ENCODE peak calls at places on chromosomes 5 and 9, in eight cellular contexts. O, A, M, F, W, N, G and E are unnamed samples.

GRCh38 chr5:125558466-125558865 is 812.0 kb upstream of the ZNF608 start:
- DNase-seq in O (peak; percentile 62), A (no peak), M (peak; percentile 59), F (no peak), W (no peak), N (no peak), G (no peak), E (no peak)

GRCh38 chr9:82903503-82903902 is 159.4 kb downstream of the RASEF start:
- DNase-seq in O (peak; percentile 33), A (no peak), M (peak; percentile 4), F (no peak), W (no peak), N (no peak), G (no peak), E (no peak)

GRCh38 chr5:150166193-150167162 is at the start of gene CDX1:
- DNase-seq in O (no peak), A (no peak), M (no peak), F (no peak), W (no peak), N (peak; percentile 78), G (no peak), E (peak; percentile 76)

GRCh38 chr5:172493906-172494305 is 39.6 kb upstream of the SH3PXD2B start:
- DNase-seq in O (no peak), A (no peak), M (no peak), F (no peak), W (no peak), N (no peak), G (no peak), E (peak; percentile 5)

GRCh38 chr5:140630296-140630695 is 2.7 kb downstream of the CD14 start:
- DNase-seq in O (no peak), A (no peak), M (no peak), F (no peak), W (no peak), N (no peak), G (no peak), E (no peak)

GRCh38 chr5:90902681-90903386 is 344.2 kb downstream of the ADGRV1 start:
- DNase-seq in O (no peak), A (no peak), M (no peak), F (no peak), W (no peak), N (no peak), G (no peak), E (no peak)

GRCh38 chr9:91131433-91131839 is 230.3 kb downstream of the AUH start:
- DNase-seq in O (peak; percentile 96), A (no peak), M (peak; percentile 98), F (peak; percentile 76), W (no peak), N (no peak), G (peak; percentile 38), E (peak; percentile 72)

GRCh38 chr5:96093890-96094381 is 132.3 kb upstream of the ELL2 start:
- DNase-seq in O (no peak), A (no peak), M (peak; percentile 16), F (no peak), W (no peak), N (no peak), G (no peak), E (no peak)

GRCh38 chr9:96618209-96619108 is 1.2 kb downstream of the CDC14B start:
- DNase-seq in O (peak; percentile 51), A (no peak), M (no peak), F (peak; percentile 59), W (no peak), N (peak; percentile 75), G (peak; percentile 52), E (peak; percentile 37)

GRCh38 chr5:124402144-124402581 is 344.3 kb downstream of the ZNF608 start:
- DNase-seq in O (peak; percentile 75), A (peak; percentile 6), M (peak; percentile 65), F (no peak), W (no peak), N (no peak), G (peak; percentile 36), E (peak; percentile 22)

GRCh38 chr5:128528126-128528525 is 9.9 kb downstream of the FBN2 start:
- DNase-seq in O (no peak), A (no peak), M (no peak), F (no peak), W (no peak), N (no peak), G (no peak), E (no peak)

GRCh38 chr9:134491436-134491835 is 150.2 kb upstream of the COL5A1 start:
- DNase-seq in O (no peak), A (no peak), M (no peak), F (no peak), W (no peak), N (no peak), G (no peak), E (no peak)
- H3K27ac ChIP-seq in O (no peak overlapping the region), A (no peak overlapping the region), M (no peak overlapping the region), F (no peak overlapping the region), W (no peak overlapping the region), N (no peak overlapping the region), G (peak overlapping the region; percentile 46), E (no peak overlapping the region)

GRCh38 chr5:13831236-13831810 is 113.2 kb downstream of the DNAH5 start:
- DNase-seq in O (peak; percentile 47), A (no peak), M (peak; percentile 23), F (no peak), W (no peak), N (no peak), G (no peak), E (no peak)
- TF ChIP-seq CTCF in O (no peak), A (no peak), M (no peak), F (no peak), W (no peak), N (peak; percentile 52), G (no peak), E (no peak)

DNA sequence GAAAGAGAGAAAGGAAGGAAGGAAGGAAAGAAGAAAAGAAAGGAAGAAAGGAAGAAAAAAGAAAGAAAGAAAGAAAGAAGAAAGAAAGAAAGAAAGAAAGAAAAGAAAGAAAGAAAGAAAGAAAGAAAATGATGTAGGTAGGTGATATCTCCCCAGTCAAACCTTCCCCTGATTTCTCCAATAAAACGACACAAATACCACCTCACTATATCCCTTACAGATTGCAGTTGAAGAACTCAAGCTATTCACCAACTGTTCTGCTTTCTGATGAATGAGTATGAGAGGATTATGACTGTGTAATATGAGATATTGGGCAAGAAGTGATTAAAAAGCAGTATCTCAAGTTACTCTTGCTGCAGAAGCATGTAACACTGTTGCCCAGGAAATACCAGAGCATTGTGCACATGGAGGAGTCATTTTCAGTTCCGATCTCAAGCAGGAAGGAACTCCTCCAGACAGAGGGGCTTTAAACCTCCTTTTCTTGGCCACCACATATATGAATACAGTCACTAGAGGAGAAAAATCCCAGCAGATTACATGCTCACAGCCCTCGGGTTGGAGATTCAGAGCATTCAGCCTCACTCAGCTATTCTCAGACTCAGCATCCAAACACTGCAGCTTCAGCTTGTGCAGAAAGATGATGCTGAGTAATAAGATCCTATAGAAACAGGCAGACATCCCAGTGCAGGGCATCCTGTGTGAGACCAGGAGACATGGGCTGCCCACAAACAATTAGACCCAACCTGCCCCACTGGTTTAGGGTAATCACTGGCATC is 61.4 kb downstream of the UGCG start:
- DNase-seq in O (peak; percentile 99), A (peak; percentile 14), M (peak; percentile 99), F (peak; percentile 32), W (no peak), N (no peak), G (no peak), E (no peak)
- H3K27ac ChIP-seq in O (peak overlapping the region; percentile 94), A (no peak overlapping the region), M (peak overlapping the region; percentile 85), F (no peak overlapping the region), W (peak overlapping the region; percentile 56), N (no peak overlapping the region), G (peak overlapping the region; percentile 70), E (peak overlapping the region; percentile 58)

GRCh38 chr9:89621676-89622075 is 16.9 kb downstream of the GADD45G start:
- DNase-seq in O (no peak), A (no peak), M (no peak), F (no peak), W (no peak), N (no peak), G (no peak), E (no peak)

GRCh38 chr9:89625721-89626687 is 21.2 kb downstream of the GADD45G start:
- DNase-seq in O (no peak), A (no peak), M (no peak), F (no peak), W (no peak), N (no peak), G (no peak), E (no peak)

GRCh38 chr9:89626741-89627265 is 22.0 kb downstream of the GADD45G start:
- DNase-seq in O (no peak), A (no peak), M (no peak), F (no peak), W (no peak), N (no peak), G (no peak), E (no peak)

GRCh38 chr9:89622933-89623861 is 18.4 kb downstream of the GADD45G start:
- DNase-seq in O (no peak), A (no peak), M (no peak), F (peak; percentile 41), W (no peak), N (no peak), G (peak; percentile 48), E (no peak)

GRCh38 chr9:89623925-89624420 is 19.2 kb downstream of the GADD45G start:
- DNase-seq in O (no peak), A (no peak), M (no peak), F (no peak), W (no peak), N (no peak), G (peak; percentile 30), E (no peak)
- TF ChIP-seq CTCF in O (no peak), A (no peak), M (no peak), F (no peak), W (no peak), N (no peak), G (no peak), E (no peak)

GRCh38 chr9:121179930-121180681 is 21.6 kb downstream of the RAB14 start:
- DNase-seq in O (no peak), A (no peak), M (no peak), F (no peak), W (no peak), N (no peak), G (no peak), E (no peak)
- H3K27ac ChIP-seq in O (no peak overlapping the region), A (no peak overlapping the region), M (no peak overlapping the region), F (no peak overlapping the region), W (no peak overlapping the region), N (no peak overlapping the region), G (no peak overlapping the region), E (no peak overlapping the region)

GRCh38 chr5:139543423-139543991 is 17.6 kb upstream of the UBE2D2 start:
- DNase-seq in O (peak; percentile 43), A (no peak), M (peak; percentile 18), F (peak; percentile 56), W (peak; percentile 12), N (peak; percentile 93), G (peak; percentile 55), E (peak; percentile 81)
- TF ChIP-seq CTCF in O (peak; percentile 15), A (no peak), M (no peak), F (no peak), W (peak; percentile 17), N (peak; percentile 65), G (no peak), E (no peak)